ENCODE peak calls at places on chromosomes 6 and 20, in five cellular contexts. L is NCI-H748 treated with DMSO at 0.1 percent for 48 hours, X is HEK293T, K is NCI-H460, G is globus pallidus. F is an unnamed sample.

GRCh38 chr20:38426006-38426405 is 9.1 kb downstream of the SNHG17 start:
- DNase-seq in K (no peak), X (no peak), G (no peak), L (no peak), F (no peak)

GRCh38 chr6:11413112-11413687 is 124.3 kb upstream of the TMEM170B start:
- DNase-seq in L (no peak), X (no peak), G (no peak), K (no peak), F (peak)

GRCh38 chr6:53112404-53112803 is 36.2 kb downstream of the GCM1 start:
- DNase-seq in K (no peak), L (peak), X (no peak), G (no peak), F (no peak)

GRCh38 chr20:49519777-49520359 is 37.4 kb upstream of the KCNB1 start:
- DNase-seq in L (no peak), X (no peak), K (no peak), G (no peak), F (peak)

GRCh38 chr6:111852704-111853103 is 20.5 kb downstream of the FYN start:
- DNase-seq in G (no peak), L (peak), K (no peak), X (no peak), F (no peak)

GRCh38 chr20:43669332-43669731 is 2.4 kb downstream of the MYBL2 start:
- DNase-seq in L (no peak), K (no peak), G (no peak), X (no peak), F (no peak)

GRCh38 chr20:57164872-57165271 is 101.6 kb downstream of the BMP7 start:
- DNase-seq in K (no peak), X (no peak), G (no peak), L (no peak), F (no peak)

GRCh38 chr20:11807070-11807741 is 110.5 kb upstream of the BTBD3 start:
- DNase-seq in K (no peak), X (no peak), L (no peak), G (no peak), F (no peak)

GRCh38 chr6:27651371-27651732 is 178.4 kb upstream of the ZNF184 start:
- DNase-seq in X (peak), G (no peak), L (no peak), K (no peak), F (peak)

GRCh38 chr20:54550776-54551396 is 75.5 kb downstream of the DOK5 start:
- DNase-seq in G (no peak), X (no peak), K (no peak), L (no peak), F (no peak)

GRCh38 chr6:13076575-13076974 is 251.8 kb downstream of the TBC1D7 start:
- DNase-seq in X (no peak), K (no peak), G (no peak), L (no peak), F (no peak)

GRCh38 chr6:14703586-14703985 is 542.3 kb upstream of the JARID2 start:
- DNase-seq in X (no peak), K (no peak), L (no peak), G (no peak), F (no peak)

GRCh38 chr6:89692256-89692655 is 53.7 kb upstream of the LYRM2 start:
- DNase-seq in X (no peak), G (no peak), K (no peak), L (no peak), F (no peak)